ENCODE peak calls at places on chromosomes 1 and 21, in nine cellular contexts. One of them, this sample, is unnamed.

GRCh38 chr1:202200112-202200548 is 6.5 kb downstream of the LGR6 start:
- DNase-seq in OCI-LY7: no peak
- DNase-seq in PC-3: peak
- DNase-seq in HCT116: peak
- DNase-seq in GM23338: peak
- DNase-seq in neural progenitor cell: no peak
- DNase-seq in hepatocyte: no peak
- DNase-seq in SK-N-SH: no peak
- DNase-seq in MM.1S: no peak
- DNase-seq in this sample: no peak

GRCh38 chr1:203627819-203628184 is 1.2 kb downstream of the ATP2B4 start:
- DNase-seq in HCT116: no peak
- DNase-seq in hepatocyte: peak
- DNase-seq in SK-N-SH: no peak
- DNase-seq in GM23338: no peak
- DNase-seq in MM.1S: peak
- DNase-seq in neural progenitor cell: peak
- DNase-seq in PC-3: peak
- DNase-seq in OCI-LY7: peak
- DNase-seq in this sample: peak

GRCh38 chr1:84851839-84852238 is 41.2 kb downstream of the LPAR3 start:
- DNase-seq in HCT116: no peak
- DNase-seq in MM.1S: no peak
- DNase-seq in neural progenitor cell: no peak
- DNase-seq in OCI-LY7: no peak
- DNase-seq in hepatocyte: peak
- DNase-seq in PC-3: peak
- DNase-seq in GM23338: no peak
- DNase-seq in SK-N-SH: no peak
- DNase-seq in this sample: peak

GRCh38 chr1:115325876-115326275 is 12.2 kb downstream of the NGF start:
- DNase-seq in hepatocyte: no peak
- DNase-seq in OCI-LY7: no peak
- DNase-seq in GM23338: no peak
- DNase-seq in HCT116: no peak
- DNase-seq in PC-3: no peak
- DNase-seq in SK-N-SH: no peak
- DNase-seq in MM.1S: no peak
- DNase-seq in neural progenitor cell: no peak
- DNase-seq in this sample: no peak

GRCh38 chr1:112144738-112145426 is 155.4 kb upstream of the KCND3 start:
- DNase-seq in GM23338: no peak
- DNase-seq in MM.1S: no peak
- DNase-seq in SK-N-SH: no peak
- DNase-seq in PC-3: no peak
- DNase-seq in OCI-LY7: no peak
- DNase-seq in hepatocyte: no peak
- DNase-seq in neural progenitor cell: no peak
- DNase-seq in HCT116: no peak
- DNase-seq in this sample: no peak

GRCh38 chr21:26840912-26841311 is 4.3 kb downstream of the ADAMTS1 start:
- DNase-seq in neural progenitor cell: no peak
- DNase-seq in OCI-LY7: no peak
- DNase-seq in hepatocyte: peak
- DNase-seq in PC-3: peak
- DNase-seq in GM23338: no peak
- DNase-seq in MM.1S: no peak
- DNase-seq in SK-N-SH: peak
- DNase-seq in HCT116: no peak
- DNase-seq in this sample: peak

GRCh38 chr1:44553771-44554170 is 120.5 kb downstream of the TMEM53 start:
- DNase-seq in OCI-LY7: no peak
- DNase-seq in GM23338: no peak
- DNase-seq in HCT116: peak
- DNase-seq in neural progenitor cell: no peak
- DNase-seq in PC-3: peak
- DNase-seq in SK-N-SH: no peak
- DNase-seq in hepatocyte: peak
- DNase-seq in MM.1S: no peak
- DNase-seq in this sample: peak

GRCh38 chr1:39902121-39902807 is 547 bp upstream of the MYCL start:
- DNase-seq in SK-N-SH: peak
- DNase-seq in neural progenitor cell: no peak
- DNase-seq in PC-3: peak
- DNase-seq in MM.1S: peak
- DNase-seq in hepatocyte: peak
- DNase-seq in OCI-LY7: peak
- DNase-seq in GM23338: peak
- DNase-seq in HCT116: peak
- DNase-seq in this sample: peak

GRCh38 chr1:232764458-232765231 is 40.6 kb upstream of the MAP10 start:
- DNase-seq in MM.1S: no peak
- DNase-seq in hepatocyte: peak
- DNase-seq in OCI-LY7: no peak
- DNase-seq in neural progenitor cell: no peak
- DNase-seq in SK-N-SH: no peak
- DNase-seq in HCT116: no peak
- DNase-seq in PC-3: no peak
- DNase-seq in GM23338: no peak
- DNase-seq in this sample: no peak

GRCh38 chr1:236502972-236503639 is 20.7 kb upstream of the LGALS8 start:
- DNase-seq in neural progenitor cell: peak
- DNase-seq in HCT116: peak
- DNase-seq in PC-3: peak
- DNase-seq in hepatocyte: peak
- DNase-seq in MM.1S: no peak
- DNase-seq in GM23338: peak
- DNase-seq in OCI-LY7: no peak
- DNase-seq in SK-N-SH: no peak
- DNase-seq in this sample: peak

GRCh38 chr1:244413736-244414135 is 38.0 kb downstream of the ADSS2 start:
- DNase-seq in GM23338: no peak
- DNase-seq in SK-N-SH: no peak
- DNase-seq in PC-3: peak
- DNase-seq in neural progenitor cell: no peak
- DNase-seq in hepatocyte: no peak
- DNase-seq in MM.1S: no peak
- DNase-seq in OCI-LY7: no peak
- DNase-seq in HCT116: no peak
- DNase-seq in this sample: no peak

GRCh38 chr1:110523011-110523410 is 4.0 kb upstream of the KCNA10 start:
- DNase-seq in HCT116: no peak
- DNase-seq in MM.1S: no peak
- DNase-seq in hepatocyte: peak
- DNase-seq in neural progenitor cell: no peak
- DNase-seq in GM23338: no peak
- DNase-seq in PC-3: no peak
- DNase-seq in OCI-LY7: no peak
- DNase-seq in SK-N-SH: no peak
- DNase-seq in this sample: peak

GRCh38 chr1:201426395-201427310 is 5.1 kb upstream of the TNNI1 start:
- DNase-seq in HCT116: no peak
- DNase-seq in SK-N-SH: peak
- DNase-seq in neural progenitor cell: no peak
- DNase-seq in OCI-LY7: no peak
- DNase-seq in GM23338: no peak
- DNase-seq in MM.1S: no peak
- DNase-seq in PC-3: no peak
- DNase-seq in hepatocyte: no peak
- DNase-seq in this sample: no peak

GRCh38 chr1:241532173-241532553 is at the start of gene KMO:
- DNase-seq in OCI-LY7: no peak
- DNase-seq in neural progenitor cell: no peak
- DNase-seq in SK-N-SH: no peak
- DNase-seq in MM.1S: no peak
- DNase-seq in GM23338: no peak
- DNase-seq in hepatocyte: peak
- DNase-seq in HCT116: no peak
- DNase-seq in PC-3: peak
- DNase-seq in this sample: peak

GRCh38 chr1:99119193-99119592 is 114.5 kb upstream of the PLPPR5 start:
- DNase-seq in SK-N-SH: no peak
- DNase-seq in HCT116: no peak
- DNase-seq in PC-3: no peak
- DNase-seq in hepatocyte: no peak
- DNase-seq in neural progenitor cell: no peak
- DNase-seq in MM.1S: no peak
- DNase-seq in GM23338: no peak
- DNase-seq in OCI-LY7: no peak
- DNase-seq in this sample: no peak

GRCh38 chr21:44425307-44425894 is 29.9 kb upstream of the LRRC3 start:
- DNase-seq in HCT116: peak
- DNase-seq in MM.1S: no peak
- DNase-seq in SK-N-SH: no peak
- DNase-seq in hepatocyte: no peak
- DNase-seq in PC-3: peak
- DNase-seq in GM23338: no peak
- DNase-seq in OCI-LY7: no peak
- DNase-seq in neural progenitor cell: no peak
- DNase-seq in this sample: no peak
- TF ChIP-seq EZH2phosphoT487 in HCT116: no peak
- TF ChIP-seq EZH2phosphoT487 in MM.1S: no peak
- TF ChIP-seq EZH2phosphoT487 in SK-N-SH: no peak
- TF ChIP-seq EZH2phosphoT487 in hepatocyte: no peak
- TF ChIP-seq EZH2phosphoT487 in PC-3: no peak
- TF ChIP-seq EZH2phosphoT487 in GM23338: no peak
- TF ChIP-seq EZH2phosphoT487 in OCI-LY7: no peak
- TF ChIP-seq EZH2phosphoT487 in neural progenitor cell: no peak
- TF ChIP-seq EZH2phosphoT487 in this sample: no peak

GRCh38 chr1:227896710-227897655 is 50.7 kb downstream of the WNT9A start:
- DNase-seq in MM.1S: no peak
- DNase-seq in neural progenitor cell: no peak
- DNase-seq in GM23338: no peak
- DNase-seq in hepatocyte: no peak
- DNase-seq in HCT116: no peak
- DNase-seq in PC-3: no peak
- DNase-seq in SK-N-SH: no peak
- DNase-seq in OCI-LY7: no peak
- DNase-seq in this sample: no peak
- H2AFZ ChIP-seq in MM.1S: no peak
- H2AFZ ChIP-seq in neural progenitor cell: no peak
- H2AFZ ChIP-seq in GM23338: no peak
- H2AFZ ChIP-seq in hepatocyte: no peak
- H2AFZ ChIP-seq in HCT116: no peak
- H2AFZ ChIP-seq in PC-3: no peak
- H2AFZ ChIP-seq in SK-N-SH: no peak
- H2AFZ ChIP-seq in OCI-LY7: no peak
- H2AFZ ChIP-seq in this sample: no peak

DNA sequence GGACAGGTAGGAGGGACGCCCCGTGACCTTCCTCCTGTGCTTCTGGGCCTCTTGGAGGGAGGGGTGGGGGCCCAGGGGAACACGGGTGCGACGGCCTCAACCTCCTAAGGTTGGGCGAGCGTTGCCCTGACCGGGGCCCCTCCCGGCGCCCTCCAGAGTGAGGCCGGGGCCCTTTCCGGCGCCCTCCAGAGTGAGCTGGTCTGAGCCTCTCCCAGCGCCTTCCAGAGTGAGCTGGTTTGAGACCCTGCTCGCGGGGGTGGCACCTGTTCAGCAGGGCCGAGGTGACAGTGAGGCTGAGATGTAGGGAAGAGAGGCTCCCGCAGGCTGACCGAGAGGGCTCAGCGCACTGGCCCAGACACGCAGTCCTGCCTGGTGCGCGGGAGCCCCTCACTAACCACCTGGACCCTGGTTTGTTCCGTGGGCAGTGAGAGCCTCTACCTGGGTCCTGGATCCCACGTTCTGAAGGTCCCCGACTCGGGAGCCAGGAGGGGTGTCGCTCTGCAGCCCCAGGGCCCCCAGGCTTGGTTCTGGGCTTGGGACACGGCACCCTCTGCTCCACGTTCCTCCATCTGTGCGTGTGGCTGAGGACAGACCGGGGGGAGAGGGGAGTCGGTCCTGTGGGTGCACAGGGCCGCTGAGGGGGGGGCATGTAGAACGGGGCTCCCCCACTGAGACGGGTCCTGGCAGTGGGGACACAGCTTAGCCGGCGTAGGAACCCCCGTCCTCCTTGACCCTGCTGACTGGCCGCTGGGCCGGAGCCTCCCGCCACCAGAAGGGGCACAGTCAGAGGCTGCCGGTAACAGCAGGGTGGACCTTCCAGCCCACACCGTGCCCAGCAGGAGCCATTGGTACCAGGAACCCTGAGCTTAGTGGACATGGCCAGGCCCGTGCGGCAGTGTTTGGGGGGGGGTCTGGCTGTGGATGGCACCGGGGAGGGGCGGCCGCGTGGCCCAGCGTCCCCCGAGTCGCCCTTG is 1.5 kb downstream of the COL6A1 start:
- DNase-seq in OCI-LY7: no peak
- DNase-seq in PC-3: peak
- DNase-seq in neural progenitor cell: peak
- DNase-seq in GM23338: no peak
- DNase-seq in SK-N-SH: peak
- DNase-seq in HCT116: no peak
- DNase-seq in MM.1S: no peak
- DNase-seq in hepatocyte: no peak
- DNase-seq in this sample: peak
- TF ChIP-seq EZH2phosphoT487 in OCI-LY7: no peak
- TF ChIP-seq EZH2phosphoT487 in PC-3: no peak
- TF ChIP-seq EZH2phosphoT487 in neural progenitor cell: no peak
- TF ChIP-seq EZH2phosphoT487 in GM23338: no peak
- TF ChIP-seq EZH2phosphoT487 in SK-N-SH: no peak
- TF ChIP-seq EZH2phosphoT487 in HCT116: no peak
- TF ChIP-seq EZH2phosphoT487 in MM.1S: no peak
- TF ChIP-seq EZH2phosphoT487 in hepatocyte: no peak
- TF ChIP-seq EZH2phosphoT487 in this sample: no peak

DNA sequence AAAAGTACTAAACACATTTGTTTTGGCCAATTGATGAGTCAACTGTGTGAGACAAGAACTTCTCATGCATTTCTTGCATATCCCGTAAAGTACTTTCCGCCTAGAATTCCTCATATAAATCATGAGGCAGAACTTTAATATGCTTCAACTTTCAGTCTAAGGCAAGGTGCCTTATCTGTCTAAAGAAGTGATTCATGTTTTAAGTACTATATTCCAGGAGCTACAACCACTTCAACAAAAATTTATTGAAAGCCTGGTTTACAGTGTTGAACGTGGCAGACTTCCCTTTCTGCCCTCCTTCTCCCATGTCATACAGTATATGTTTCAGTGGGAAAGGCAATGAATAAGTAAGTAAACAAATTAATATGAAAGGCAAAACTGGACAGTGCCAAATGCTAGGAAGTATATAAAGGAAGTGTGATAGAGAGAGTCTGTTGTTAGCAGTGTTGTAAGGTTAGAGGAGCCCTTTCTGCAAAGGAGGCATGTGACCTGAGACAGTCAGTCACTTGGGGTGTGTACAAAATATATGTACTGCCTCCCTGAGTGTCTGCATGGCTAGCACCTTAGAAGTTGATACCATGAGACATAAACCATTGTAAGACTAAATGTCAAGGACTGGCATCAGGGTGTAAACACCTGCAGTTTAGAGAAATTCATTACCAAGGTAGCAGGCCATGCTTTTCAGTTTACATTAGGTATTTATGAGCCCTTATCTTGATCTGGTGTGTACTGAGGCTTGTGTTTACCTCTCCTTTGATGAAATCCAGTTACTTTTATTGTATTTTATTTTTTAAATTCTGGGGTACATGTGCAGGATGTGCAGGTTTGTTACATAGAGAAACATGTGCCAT is 362.3 kb downstream of the SRGAP2C start:
- DNase-seq in HCT116: no peak
- DNase-seq in MM.1S: no peak
- DNase-seq in neural progenitor cell: no peak
- DNase-seq in GM23338: no peak
- DNase-seq in hepatocyte: no peak
- DNase-seq in SK-N-SH: no peak
- DNase-seq in OCI-LY7: peak
- DNase-seq in PC-3: peak
- DNase-seq in this sample: peak
- H2AFZ ChIP-seq in HCT116: no peak
- H2AFZ ChIP-seq in MM.1S: no peak
- H2AFZ ChIP-seq in neural progenitor cell: no peak
- H2AFZ ChIP-seq in GM23338: no peak
- H2AFZ ChIP-seq in hepatocyte: no peak
- H2AFZ ChIP-seq in SK-N-SH: no peak
- H2AFZ ChIP-seq in OCI-LY7: peak
- H2AFZ ChIP-seq in PC-3: no peak
- H2AFZ ChIP-seq in this sample: no peak